ENCODE peak calls at places on chromosomes 2 and 18, in four cellular contexts. S, N, V and L are unnamed samples.

GRCh38 chr2:30225131-30225762 is 6.1 kb upstream of the LBH start:
- DNase-seq in S (no peak), N (peak), V (no peak), L (peak)

GRCh38 chr2:220315098-220315785 is 687.8 kb downstream of the SLC4A3 start:
- DNase-seq in S (no peak), N (no peak), V (no peak), L (no peak)

GRCh38 chr2:216694201-216694825 is 1.0 kb downstream of the IGFBP5 start:
- DNase-seq in S (no peak), N (no peak), V (peak), L (no peak)

GRCh38 chr2:109189751-109190150 is 60.7 kb downstream of the SH3RF3 start:
- DNase-seq in S (no peak), N (no peak), V (no peak), L (no peak)

GRCh38 chr2:6352906-6353515 is 512.7 kb downstream of the CMPK2 start:
- DNase-seq in S (no peak), N (peak), V (peak), L (no peak)

GRCh38 chr2:209648714-209649113 is 122.9 kb upstream of the UNC80 start:
- DNase-seq in S (no peak), N (peak), V (no peak), L (no peak)

GRCh38 chr2:160332318-160332717 is 132.2 kb upstream of the ITGB6 start:
- DNase-seq in S (no peak), N (no peak), V (no peak), L (no peak)

GRCh38 chr2:1642066-1642861 is 102.1 kb downstream of the PXDN start:
- DNase-seq in S (no peak), N (peak), V (no peak), L (no peak)

GRCh38 chr2:1606421-1607235 is 137.7 kb downstream of the PXDN start:
- DNase-seq in S (no peak), N (no peak), V (no peak), L (no peak)

GRCh38 chr2:223075301-223076270 is 23.6 kb downstream of the KCNE4 start:
- DNase-seq in S (no peak), N (no peak), V (no peak), L (no peak)

GRCh38 chr2:195659114-195659513 is 2.1 kb downstream of the SLC39A10 start:
- DNase-seq in S (no peak), N (no peak), V (no peak), L (peak)

GRCh38 chr2:40240067-40240466 is 211.8 kb downstream of the SLC8A1 start:
- DNase-seq in S (no peak), N (peak), V (no peak), L (no peak)

GRCh38 chr2:106886916-106887758 is 1.2 kb upstream of the ST6GAL2 start:
- DNase-seq in S (no peak), N (peak), V (peak), L (no peak)

GRCh38 chr2:119119076-119119710 is 39.4 kb downstream of the C1QL2 start:
- DNase-seq in S (no peak), N (no peak), V (no peak), L (no peak)

GRCh38 chr18:34522627-34523026 is 187.5 kb upstream of the DTNA start:
- DNase-seq in S (no peak), N (no peak), V (no peak), L (no peak)

GRCh38 chr2:177169810-177170514 is 42.6 kb upstream of the HNRNPA3 start:
- DNase-seq in S (no peak), N (no peak), V (peak), L (peak)

GRCh38 chr2:168992591-168993349 is 38.4 kb downstream of the ABCB11 start:
- DNase-seq in S (no peak), N (no peak), V (no peak), L (no peak)

GRCh38 chr2:98501223-98501622 is 56.6 kb downstream of the INPP4A start:
- DNase-seq in S (no peak), N (no peak), V (no peak), L (no peak)

GRCh38 chr2:237734905-237735623 is 63.5 kb upstream of the RBM44 start:
- DNase-seq in S (no peak), N (no peak), V (no peak), L (no peak)

GRCh38 chr2:26173596-26174482 is 951 bp downstream of the GAREM2 start:
- DNase-seq in S (no peak), N (no peak), V (no peak), L (no peak)